ENCODE peak calls at places on chromosomes 2 and 18, in nine cellular contexts. T is GM20000, M is sciatic nerve, W is NCI-H510A treated with DMSO at 0.1 percent for 48 hours, Q is Panc1, K is HTR-8/SVneo, Y is T-helper 17 cell, I is C1 segment of cervical spinal cord, Z is EL. A is an unnamed sample.
A peak's percentile ranks its signal among the peaks of the same experiment; 100 is the strongest.

GRCh38 chr2:133673570-133673969 is 105.3 kb upstream of the NCKAP5 start:
- DNase-seq in T (no peak), M (no peak), W (no peak), Q (no peak), K (no peak), Y (no peak), I (no peak), Z (no peak), A (no peak)

GRCh38 chr2:61179701-61180639 is 18.0 kb downstream of the C2orf74 start:
- DNase-seq in T (no peak), M (no peak), W (no peak), Q (no peak), K (no peak), Y (no peak), I (no peak), Z (peak; percentile 62), A (no peak)

GRCh38 chr2:68698567-68699377 is 35.8 kb upstream of the ARHGAP25 start:
- DNase-seq in T (no peak), M (no peak), W (peak; percentile 51), Q (no peak), K (no peak), Y (no peak), I (no peak), Z (no peak), A (no peak)

GRCh38 chr18:9613550-9614400 is 584 bp downstream of the PPP4R1 start:
- DNase-seq in T (peak; percentile 76), M (peak; percentile 74), W (peak; percentile 41), Q (no peak), K (peak; percentile 19), Y (peak; percentile 35), I (no peak), Z (peak; percentile 62), A (peak; percentile 67)

GRCh38 chr2:113324684-113325160 is 46.0 kb upstream of the PAX8 start:
- DNase-seq in T (peak; percentile 67), M (peak; percentile 67), W (peak; percentile 50), Q (no peak), K (peak; percentile 78), Y (no peak), I (no peak), Z (peak; percentile 74), A (peak; percentile 52)

GRCh38 chr2:118122768-118123335 is 34.6 kb downstream of the INSIG2 start:
- DNase-seq in T (peak; percentile 49), M (no peak), W (no peak), Q (no peak), K (no peak), Y (no peak), I (no peak), Z (no peak), A (no peak)

GRCh38 chr18:23257686-23258565 is 122.6 kb downstream of the CABLES1 start:
- DNase-seq in T (no peak), M (no peak), W (no peak), Q (no peak), K (no peak), Y (no peak), I (no peak), Z (peak; percentile 53), A (no peak)

GRCh38 chr18:67451952-67452351 is 64.6 kb downstream of the DSEL start:
- DNase-seq in T (no peak), M (no peak), W (no peak), Q (no peak), K (no peak), Y (no peak), I (no peak), Z (no peak), A (no peak)

GRCh38 chr2:106095478-106096392 is 98.4 kb downstream of the UXS1 start:
- DNase-seq in T (no peak), M (no peak), W (no peak), Q (no peak), K (no peak), Y (peak; percentile 75), I (no peak), Z (no peak), A (no peak)

GRCh38 chr2:181937473-181937872 is 45.9 kb downstream of the ITPRID2 start:
- DNase-seq in T (no peak), M (no peak), W (no peak), Q (no peak), K (no peak), Y (no peak), I (no peak), Z (peak; percentile 13), A (peak; percentile 12)

GRCh38 chr18:26941608-26942007 is 76.1 kb upstream of the AQP4 start:
- DNase-seq in T (no peak), M (no peak), W (no peak), Q (no peak), K (no peak), Y (no peak), I (no peak), Z (no peak), A (no peak)

GRCh38 chr2:96763511-96764252 is 3.0 kb downstream of the CNNM4 start:
- DNase-seq in T (peak; percentile 66), M (no peak), W (peak; percentile 46), Q (no peak), K (peak; percentile 85), Y (no peak), I (no peak), Z (peak; percentile 34), A (no peak)

GRCh38 chr2:24771905-24772586 is 21.1 kb downstream of the PTRHD1 start:
- DNase-seq in T (no peak), M (no peak), W (no peak), Q (no peak), K (no peak), Y (no peak), I (no peak), Z (no peak), A (no peak)

GRCh38 chr2:239381709-239382134 is 19.1 kb downstream of the HDAC4 start:
- DNase-seq in T (peak; percentile 84), M (peak; percentile 52), W (no peak), Q (no peak), K (no peak), Y (no peak), I (no peak), Z (no peak), A (no peak)

GRCh38 chr2:46849080-46849715 is 66.4 kb downstream of the MCFD2 start:
- DNase-seq in T (no peak), M (no peak), W (no peak), Q (no peak), K (no peak), Y (no peak), I (no peak), Z (no peak), A (no peak)

GRCh38 chr2:113075030-113075429 is 7.3 kb downstream of the IL1F10 start:
- DNase-seq in T (no peak), M (no peak), W (no peak), Q (no peak), K (no peak), Y (no peak), I (no peak), Z (no peak), A (no peak)

GRCh38 chr18:63233334-63233733 is 86.2 kb downstream of the BCL2 start:
- DNase-seq in T (no peak), M (no peak), W (no peak), Q (no peak), K (no peak), Y (no peak), I (no peak), Z (no peak), A (no peak)

GRCh38 chr2:232700154-232700553 is 3.0 kb downstream of the GIGYF2 start:
- DNase-seq in T (no peak), M (no peak), W (no peak), Q (no peak), K (no peak), Y (no peak), I (no peak), Z (no peak), A (no peak)

GRCh38 chr18:22378672-22379282 is 38.9 kb downstream of the CTAGE1 start:
- DNase-seq in T (no peak), M (no peak), W (no peak), Q (no peak), K (peak; percentile 43), Y (no peak), I (no peak), Z (peak; percentile 48), A (peak; percentile 20)

GRCh38 chr2:148853458-148853857 is 21.6 kb upstream of the KIF5C start:
- DNase-seq in T (no peak), M (no peak), W (no peak), Q (no peak), K (no peak), Y (no peak), I (no peak), Z (no peak), A (no peak)

GRCh38 chr18:74544898-74545297 is 10.6 kb downstream of the CNDP1 start:
- DNase-seq in T (no peak), M (no peak), W (no peak), Q (no peak), K (no peak), Y (no peak), I (no peak), Z (no peak), A (no peak)

GRCh38 chr2:224417361-224417729 is 15.4 kb upstream of the FAM124B start:
- DNase-seq in T (no peak), M (no peak), W (no peak), Q (no peak), K (no peak), Y (no peak), I (no peak), Z (no peak), A (peak; percentile 91)

GRCh38 chr2:117944816-117945215 is 69.1 kb downstream of the CCDC93 start:
- DNase-seq in T (no peak), M (no peak), W (no peak), Q (no peak), K (no peak), Y (no peak), I (no peak), Z (no peak), A (no peak)

GRCh38 chr2:196610796-196611195 is 28.7 kb upstream of the CCDC150 start:
- DNase-seq in T (no peak), M (no peak), W (no peak), Q (no peak), K (no peak), Y (no peak), I (no peak), Z (no peak), A (no peak)

GRCh38 chr2:43585708-43586107 is 10.1 kb downstream of the THADA start:
- DNase-seq in T (no peak), M (no peak), W (no peak), Q (no peak), K (no peak), Y (no peak), I (no peak), Z (no peak), A (no peak)

A was measured in dermis microvascular lymphatic vessel endothelial cell.